ENCODE peak calls at places on chromosomes 11 and 22, in seven cellular contexts. A is GM23338; G is DND-41; S is CD4-positive, CD25-positive, alpha-beta regulatory T cell; R is heart left ventricle; D is HepG2; U is CD4-positive, alpha-beta memory T cell. L is an unnamed sample. For H3K4me1, the result is how much of the 10 kb centered on the place peaks cover.

GRCh38 chr11:118033443-118033842 is 43.4 kb upstream of the TMPRSS4 start:
- DNase-seq in A (no peak), G (no peak), S (no peak), R (no peak), D (no peak), U (no peak), L (no peak)

GRCh38 chr11:28559497-28559896 is 451.3 kb downstream of the METTL15 start:
- DNase-seq in A (peak), G (no peak), S (no peak), R (no peak), D (no peak), U (no peak), L (no peak)

GRCh38 chr22:19579880-19580279 is 55.7 kb upstream of the CLDN5 start:
- DNase-seq in A (no peak), G (peak), S (no peak), R (peak), D (no peak), U (no peak), L (no peak)

GRCh38 chr22:33035276-33035863 is 22.8 kb downstream of the SYN3 start:
- DNase-seq in A (no peak), G (no peak), S (no peak), R (no peak), D (no peak), U (no peak), L (no peak)

GRCh38 chr11:783581-784015 is 6.3 kb downstream of the CEND1 start:
- DNase-seq in A (peak), G (no peak), S (no peak), R (peak), D (no peak), U (peak), L (peak)

GRCh38 chr22:30386960-30387848 is at the start of gene RNF215:
- DNase-seq in A (peak), G (peak), S (peak), R (peak), D (peak), U (peak), L (peak)

GRCh38 chr22:22031183-22031560 is 48.6 kb upstream of the TOP3B start:
- DNase-seq in A (no peak), G (no peak), S (no peak), R (no peak), D (no peak), U (no peak), L (no peak)

GRCh38 chr11:57424802-57425564 is 1.9 kb downstream of the SLC43A3 start:
- DNase-seq in A (no peak), G (peak), S (peak), R (peak), D (peak), U (peak), L (peak)

GRCh38 chr22:36405671-36406070 is 17.9 kb upstream of the MYH9 start:
- DNase-seq in A (no peak), G (peak), S (peak), R (peak), D (no peak), U (peak), L (peak)

GRCh38 chr11:82902880-82903279 is 1.3 kb downstream of the DDIAS start:
- DNase-seq in A (no peak), G (no peak), S (no peak), R (no peak), D (no peak), U (no peak), L (no peak)
- H3K27ac ChIP-seq in A (no peak), G (no peak), S (no peak), R (no peak), D (no peak), U (no peak), L (no peak)

DNA sequence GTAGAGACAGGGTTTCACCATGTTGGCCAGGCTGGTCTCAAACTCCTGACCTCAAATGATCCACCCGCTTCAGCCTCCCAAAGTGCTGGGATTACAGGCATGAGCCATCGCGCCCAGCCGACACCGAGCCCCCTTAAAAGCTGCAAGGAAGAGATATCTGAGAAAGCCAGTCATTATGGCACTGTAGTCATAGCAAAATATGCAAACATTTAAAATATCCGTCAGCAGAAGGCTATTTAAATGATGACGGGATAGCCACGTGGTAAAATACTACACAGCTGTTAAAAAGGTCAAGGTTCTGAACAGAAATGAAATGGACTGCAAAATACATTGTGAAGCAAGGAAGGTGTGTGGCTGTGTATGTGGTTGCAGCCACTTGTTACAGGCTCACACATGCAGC is 6.4 kb upstream of the CCDC88B start:
- DNase-seq in A (no peak), G (no peak), S (no peak), R (no peak), D (no peak), U (no peak), L (no peak)
- H3K4me3 ChIP-seq in A (no peak), G (no peak), S (no peak), R (no peak), D (no peak), U (no peak), L (no peak)

GRCh38 chr11:128759597-128759996 is 65.7 kb downstream of the FLI1 start:
- DNase-seq in A (no peak), G (no peak), S (no peak), R (no peak), D (no peak), U (no peak), L (no peak)

GRCh38 chr11:128756469-128756868 is 62.6 kb downstream of the FLI1 start:
- DNase-seq in A (no peak), G (no peak), S (no peak), R (no peak), D (no peak), U (no peak), L (no peak)

GRCh38 chr11:128759168-128759567 is 65.3 kb downstream of the FLI1 start:
- DNase-seq in A (no peak), G (no peak), S (no peak), R (no peak), D (no peak), U (no peak), L (no peak)

GRCh38 chr11:128757886-128758612 is 64.2 kb downstream of the FLI1 start:
- DNase-seq in A (no peak), G (no peak), S (no peak), R (no peak), D (no peak), U (peak), L (no peak)

GRCh38 chr11:128757235-128757711 is 63.4 kb downstream of the FLI1 start:
- DNase-seq in A (peak), G (peak), S (peak), R (peak), D (no peak), U (peak), L (no peak)
- H3K4me1 ChIP-seq in A (under half), G (under half), S (under half), R (under half), D (under half), U (half or more), L (under half)

DNA sequence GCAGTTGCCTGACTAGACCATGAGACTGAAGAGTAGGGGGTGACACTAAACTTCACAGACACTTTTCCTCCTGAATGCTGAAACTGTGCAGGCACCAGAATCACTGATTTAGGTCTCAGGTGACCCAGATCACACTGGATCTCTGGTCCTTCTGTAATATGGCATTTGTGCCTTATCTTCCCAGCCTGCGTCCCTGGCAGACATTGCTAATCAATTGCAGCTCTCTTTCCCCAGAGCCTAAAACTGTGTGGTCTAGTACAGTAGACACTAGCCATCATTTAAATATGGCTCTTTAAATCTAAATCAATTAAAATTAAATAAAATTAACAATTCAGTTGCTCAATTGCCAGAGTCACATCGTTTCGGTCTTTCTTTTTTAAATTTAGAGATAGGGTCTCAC is 17.8 kb upstream of the MYEOV start:
- DNase-seq in A (no peak), G (no peak), S (no peak), R (no peak), D (no peak), U (no peak), L (no peak)
- H3K27ac ChIP-seq in A (no peak), G (no peak), S (no peak), R (no peak), D (no peak), U (no peak), L (no peak)

GRCh38 chr11:65817312-65817814 is 16.4 kb upstream of the SNX32 start:
- DNase-seq in A (no peak), G (no peak), S (no peak), R (no peak), D (no peak), U (no peak), L (no peak)

GRCh38 chr11:65814131-65814959 is 19.4 kb upstream of the SNX32 start:
- DNase-seq in A (no peak), G (no peak), S (no peak), R (peak), D (no peak), U (no peak), L (no peak)

GRCh38 chr11:65814960-65815565 is 18.7 kb upstream of the SNX32 start:
- DNase-seq in A (no peak), G (no peak), S (no peak), R (no peak), D (no peak), U (no peak), L (no peak)

GRCh38 chr11:65821107-65821506 is 12.7 kb upstream of the SNX32 start:
- DNase-seq in A (no peak), G (no peak), S (no peak), R (no peak), D (peak), U (no peak), L (no peak)

DNA sequence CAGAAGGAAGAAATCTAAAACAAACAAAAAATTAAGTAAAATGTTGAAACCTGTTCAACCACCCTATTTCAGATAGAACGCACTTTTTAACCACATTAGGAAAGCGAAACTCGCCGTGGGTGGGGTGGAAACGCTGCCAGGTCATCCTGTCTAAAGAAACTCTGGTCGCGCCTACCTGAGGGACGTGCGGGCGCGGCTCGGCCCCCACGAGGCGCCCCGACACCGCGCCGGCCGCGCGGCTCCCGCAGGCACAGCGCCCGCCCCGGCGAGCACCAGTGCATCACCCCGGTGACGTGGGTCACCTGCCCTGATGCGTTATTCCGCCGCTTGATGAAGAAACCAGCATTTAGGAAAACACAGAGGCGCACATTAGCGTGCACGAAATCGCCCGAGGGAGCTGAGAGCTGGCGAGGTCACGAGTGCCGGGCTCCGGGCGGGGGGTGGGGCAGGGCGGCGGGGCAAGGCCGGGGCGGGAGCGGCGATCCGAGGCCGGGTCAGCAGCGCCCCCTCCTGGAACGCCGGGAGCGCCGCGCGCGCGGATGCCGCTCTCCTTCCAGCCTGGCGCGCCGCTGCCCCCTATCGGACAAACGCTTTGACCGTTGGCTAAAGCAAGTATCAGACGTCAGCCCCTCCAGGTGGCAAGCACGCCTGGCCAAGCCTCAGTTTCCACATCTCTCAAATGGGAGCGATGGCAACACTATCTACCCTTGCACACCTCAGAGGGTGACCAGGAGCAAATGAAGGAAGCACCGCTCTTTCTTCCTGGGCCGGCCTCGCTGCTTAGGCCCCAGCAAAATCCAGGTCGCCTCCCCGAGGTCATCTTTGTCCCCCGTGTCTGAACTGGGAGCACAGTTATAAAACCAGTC is 15.7 kb upstream of the SNX32 start:
- DNase-seq in A (peak), G (peak), S (peak), R (peak), D (peak), U (peak), L (peak)
- H3K4me3 ChIP-seq in A (peak), G (peak), S (peak), R (peak), D (peak), U (peak), L (peak)

GRCh38 chr11:93564895-93565294 is 21.7 kb upstream of the SMCO4 start:
- DNase-seq in A (no peak), G (no peak), S (no peak), R (no peak), D (no peak), U (no peak), L (no peak)

GRCh38 chr11:93560534-93560933 is 17.3 kb upstream of the SMCO4 start:
- DNase-seq in A (peak), G (no peak), S (no peak), R (no peak), D (no peak), U (no peak), L (no peak)

GRCh38 chr11:93563857-93564256 is 20.7 kb upstream of the SMCO4 start:
- DNase-seq in A (no peak), G (no peak), S (no peak), R (no peak), D (no peak), U (no peak), L (no peak)

DNA sequence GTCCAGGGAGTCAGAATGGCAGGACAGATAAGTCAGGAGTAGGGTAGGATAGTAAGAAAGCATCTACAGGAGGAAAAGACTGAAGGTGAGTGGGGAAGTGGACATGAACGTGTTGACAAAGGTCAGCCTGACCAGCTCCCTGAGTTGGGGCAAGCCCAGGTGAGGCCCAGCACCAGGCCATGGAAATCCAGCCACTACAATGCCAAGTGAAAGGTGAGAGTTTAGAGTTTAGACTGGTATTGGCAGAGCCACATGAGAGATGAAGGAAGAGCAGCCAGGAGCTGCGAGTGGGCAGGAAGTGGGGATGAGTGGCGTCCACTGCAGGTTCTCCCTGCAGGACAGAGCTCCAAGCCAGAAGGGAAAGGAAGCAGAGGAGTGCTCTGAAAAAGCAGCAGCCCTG is 16.5 kb upstream of the SMCO4 start:
- DNase-seq in A (no peak), G (no peak), S (no peak), R (no peak), D (no peak), U (no peak), L (no peak)
- H3K4me1 ChIP-seq in A (under half), G (under half), S (under half), R (under half), D (under half), U (under half), L (under half)

GRCh38 chr11:27281740-27282139 is 81.3 kb downstream of the CCDC34 start:
- DNase-seq in A (no peak), G (peak), S (no peak), R (no peak), D (peak), U (no peak), L (no peak)
- H3K27ac ChIP-seq in A (no peak), G (no peak), S (no peak), R (no peak), D (no peak), U (no peak), L (peak)

GRCh38 chr22:25942989-25943411 is 201.0 kb downstream of the MYO18B start:
- DNase-seq in A (no peak), G (no peak), S (no peak), R (peak), D (no peak), U (no peak), L (peak)
- H3K4me3 ChIP-seq in A (no peak), G (no peak), S (no peak), R (no peak), D (no peak), U (no peak), L (no peak)

DNA sequence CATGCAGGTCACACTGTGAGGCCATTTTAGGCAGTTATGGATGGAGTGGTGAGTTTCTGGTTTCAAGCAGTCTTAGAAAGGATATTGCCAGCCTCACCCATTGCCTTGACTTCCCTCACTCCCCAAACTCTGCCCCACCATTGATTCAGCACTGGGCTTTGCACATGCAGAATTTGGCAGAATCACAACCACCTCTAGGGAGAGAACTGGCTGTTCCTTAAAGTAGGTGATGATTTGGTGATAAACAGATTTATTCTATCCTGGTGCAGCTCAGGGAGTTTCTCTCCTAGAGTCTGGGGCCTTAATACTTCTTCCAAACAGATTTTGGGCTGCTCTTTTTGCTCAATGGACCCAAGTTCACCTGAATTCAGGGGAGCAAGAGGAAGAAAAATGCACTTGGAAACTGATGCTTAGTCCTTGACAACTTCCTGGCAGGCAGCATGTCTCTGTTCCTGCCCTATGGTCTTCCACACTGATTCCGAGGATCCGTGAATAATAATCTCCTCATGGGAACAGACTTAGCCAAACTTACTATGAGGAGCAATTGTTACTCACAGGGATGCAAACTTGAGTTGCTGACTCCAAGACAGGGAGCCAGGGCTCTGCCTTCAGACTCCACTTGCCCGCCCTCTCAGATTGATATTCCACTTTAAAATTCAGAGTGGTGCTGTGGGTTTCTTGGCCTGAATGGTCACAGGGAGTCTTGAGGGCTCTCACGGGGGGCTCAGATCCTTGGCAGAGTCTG is 129.7 kb upstream of the PARVA start:
- DNase-seq in A (no peak), G (no peak), S (no peak), R (no peak), D (no peak), U (no peak), L (no peak)
- H3K4me1 ChIP-seq in A (under half), G (under half), S (under half), R (under half), D (under half), U (under half), L (under half)

GRCh38 chr22:43169310-43170130 is 17.4 kb downstream of the TTLL12 start:
- DNase-seq in A (no peak), G (no peak), S (no peak), R (no peak), D (no peak), U (no peak), L (peak)
- H3K27ac ChIP-seq in A (no peak), G (no peak), S (no peak), R (no peak), D (no peak), U (no peak), L (no peak)

L was measured in right cardiac atrium.